ENCODE peak calls at places on chromosome 20, in five cellular contexts. H is cardiac muscle cell; X is HS-5; D is stimulated activated effector memory CD8-positive, alpha-beta T cell treated with anti-CD3 and anti-CD28 coated beads, Interleukin-12 subunit alpha, Interleukin-12 subunit beta, amount 100 ng/mL, for 72 hours; I is heart left ventricle. C is an unnamed sample.

GRCh38 chr20:24985802-24986201 is 6.7 kb downstream of the APMAP start:
- DNase-seq in H (no peak), X (no peak), D (no peak), I (peak), C (no peak)

GRCh38 chr20:11569163-11569562 is 348.5 kb upstream of the BTBD3 start:
- DNase-seq in H (no peak), X (no peak), D (no peak), I (no peak), C (no peak)

GRCh38 chr20:53869466-53870258 is 200.7 kb downstream of the BCAS1 start:
- DNase-seq in H (peak), X (peak), D (peak), I (peak), C (peak)

GRCh38 chr20:9035129-9035528 is 33.8 kb upstream of the PLCB4 start:
- DNase-seq in H (no peak), X (peak), D (no peak), I (no peak), C (no peak)

GRCh38 chr20:58790440-58790839 is 60.3 kb downstream of the GNAS-AS1 start:
- DNase-seq in H (no peak), X (no peak), D (no peak), I (no peak), C (no peak)

GRCh38 chr20:9927224-9927623 is 88.3 kb upstream of the PAK5 start:
- DNase-seq in H (no peak), X (no peak), D (no peak), I (no peak), C (no peak)

GRCh38 chr20:33000802-33001466 is 3.3 kb downstream of the SUN5 start:
- DNase-seq in H (no peak), X (no peak), D (no peak), I (no peak), C (no peak)

GRCh38 chr20:10673176-10673830 is 496 bp downstream of the JAG1 start:
- DNase-seq in H (peak), X (no peak), D (no peak), I (no peak), C (peak)

GRCh38 chr20:17967595-17968365 is 814 bp downstream of the SNX5 start:
- DNase-seq in H (peak), X (no peak), D (peak), I (no peak), C (no peak)